ENCODE peak calls at places on chromosomes 5 and 9, in nine cellular contexts. I is ACHN; K is activated CD4-positive, alpha-beta memory T cell treated with anti-CD3 and anti-CD28 coated beads for 36 hours; A is activated T-cell treated with anti-CD3 and anti-CD28 coated beads, Interleukin-2, amount 50 U/mL, for 72 hours; R is nucleus accumbens; B is fibroblast of the aortic adventitia; O is AG20443; Z is heart right ventricle; L is NCI-H1417 treated with DMSO at 0.1 percent for 48 hours. S is an unnamed sample.

GRCh38 chr5:176728810-176729209 is 81.5 kb downstream of the TSPAN17 start:
- DNase-seq in I (no peak), A (no peak), B (no peak), K (no peak), L (no peak), Z (no peak), O (no peak), R (no peak), S (no peak)

GRCh38 chr9:13186091-13186490 is 93.4 kb downstream of the MPDZ start:
- DNase-seq in B (peak; percentile 22), L (no peak), O (no peak), A (no peak), R (no peak), Z (no peak), K (no peak), I (no peak), S (no peak)

GRCh38 chr9:107989099-107989498 is 499.5 kb upstream of the KLF4 start:
- DNase-seq in R (no peak), Z (no peak), O (peak; percentile 30), K (no peak), B (peak; percentile 51), I (no peak), A (no peak), L (no peak), S (no peak)

GRCh38 chr5:132300572-132301340 is 6.6 kb downstream of the SLC22A4 start:
- DNase-seq in B (no peak), K (no peak), A (no peak), Z (peak; percentile 35), R (no peak), I (no peak), O (no peak), L (no peak), S (no peak)

GRCh38 chr5:26024774-26025173 is 1013.6 kb downstream of the CDH9 start:
- DNase-seq in B (no peak), A (no peak), O (no peak), R (no peak), I (peak; percentile 19), Z (no peak), L (no peak), K (no peak), S (peak; percentile 62)

GRCh38 chr9:134403292-134403681 is 77.0 kb downstream of the RXRA start:
- DNase-seq in Z (peak; percentile 76), K (no peak), R (no peak), L (no peak), O (no peak), A (no peak), I (no peak), B (no peak), S (no peak)

GRCh38 chr9:136655244-136656225 is 7.2 kb upstream of the EGFL7 start:
- DNase-seq in R (no peak), K (no peak), L (no peak), I (no peak), Z (peak; percentile 92), O (no peak), A (no peak), B (no peak), S (no peak)

GRCh38 chr9:38360880-38361836 is 31.3 kb upstream of the ALDH1B1 start:
- DNase-seq in L (peak; percentile 1), Z (no peak), K (no peak), I (no peak), B (peak; percentile 14), R (no peak), A (no peak), O (no peak), S (no peak)

GRCh38 chr5:141866111-141866510 is 12.1 kb downstream of the PCDH1 start:
- DNase-seq in B (no peak), L (no peak), A (no peak), I (no peak), Z (no peak), K (no peak), O (no peak), R (peak; percentile 88), S (peak; percentile 83)

GRCh38 chr9:32419921-32420320 is 35.5 kb downstream of the ACO1 start:
- DNase-seq in A (no peak), O (no peak), I (no peak), R (no peak), B (no peak), Z (no peak), K (no peak), L (no peak), S (no peak)

GRCh38 chr9:19936598-19936997 is 147.8 kb upstream of the SLC24A2 start:
- DNase-seq in B (no peak), R (no peak), Z (no peak), K (no peak), O (no peak), I (no peak), A (no peak), L (no peak), S (no peak)

GRCh38 chr9:135771401-135772051 is 69.5 kb downstream of the KCNT1 start:
- DNase-seq in Z (no peak), K (no peak), B (no peak), L (no peak), A (no peak), R (no peak), I (no peak), O (no peak), S (no peak)

GRCh38 chr9:91810286-91810905 is 139.6 kb downstream of the ROR2 start:
- DNase-seq in R (no peak), K (no peak), O (no peak), I (no peak), Z (no peak), A (no peak), B (no peak), L (no peak), S (no peak)

GRCh38 chr9:112248722-112249121 is 73.6 kb upstream of the SUSD1 start:
- DNase-seq in L (no peak), K (no peak), R (no peak), B (peak; percentile 47), I (no peak), O (no peak), Z (no peak), A (no peak), S (no peak)

GRCh38 chr9:137383453-137384115 is 39.4 kb downstream of the EXD3 start:
- DNase-seq in R (no peak), K (no peak), O (no peak), L (peak; percentile 77), Z (no peak), A (no peak), I (no peak), B (no peak), S (no peak)

GRCh38 chr9:136588663-136589464 is 43.0 kb upstream of the NOTCH1 start:
- DNase-seq in K (no peak), I (no peak), B (no peak), O (no peak), Z (no peak), R (no peak), L (no peak), A (peak; percentile 27), S (no peak)

GRCh38 chr5:72242796-72243475 is 77.1 kb downstream of the MRPS27 start:
- DNase-seq in L (no peak), R (no peak), B (no peak), I (no peak), O (no peak), Z (no peak), A (no peak), K (no peak), S (no peak)

GRCh38 chr9:98962861-98963260 is 19.2 kb downstream of the COL15A1 start:
- DNase-seq in A (no peak), K (no peak), L (no peak), O (peak; percentile 36), B (no peak), R (no peak), I (no peak), Z (no peak), S (no peak)

GRCh38 chr5:177455036-177455660 is 8.5 kb downstream of the PRR7 start:
- DNase-seq in L (no peak), B (peak; percentile 47), R (no peak), Z (peak; percentile 78), A (peak; percentile 96), O (peak; percentile 68), I (peak; percentile 76), K (peak; percentile 95), S (no peak)

GRCh38 chr5:157540707-157541451 is 34.7 kb downstream of the ADAM19 start:
- DNase-seq in Z (peak; percentile 58), I (no peak), R (no peak), L (no peak), A (peak; percentile 58), K (peak; percentile 74), B (peak; percentile 71), O (peak; percentile 66), S (no peak)

GRCh38 chr9:35706951-35707350 is 17.2 kb upstream of the TPM2 start:
- DNase-seq in R (no peak), Z (no peak), K (no peak), A (no peak), B (no peak), O (no peak), L (no peak), I (no peak), S (no peak)

GRCh38 chr9:15299374-15299939 is 7.6 kb downstream of the TTC39B start:
- DNase-seq in A (peak; percentile 75), Z (no peak), I (no peak), R (no peak), B (no peak), K (peak; percentile 84), L (no peak), O (no peak), S (no peak)

S was measured in SK-MEL-5.